ENCODE peak calls at places on chromosomes 16 and 17, in ten cellular contexts. H, T, L, I, E, D, C, Q, J and B are unnamed samples.

GRCh38 chr17:22703204-22703603 is 1010.9 kb downstream of the KCNJ18 start:
- DNase-seq in T (no peak), L (no peak), D (no peak), E (no peak), H (no peak), Q (no peak), C (no peak), I (no peak), J (no peak), B (no peak)

GRCh38 chr17:50270430-50271172 is 3.7 kb upstream of the TMEM92 start:
- DNase-seq in T (peak; percentile 7), D (peak; percentile 73), H (no peak), L (no peak), I (peak; percentile 79), Q (peak; percentile 50), C (peak; percentile 3), J (no peak), E (peak; percentile 62), B (no peak)

GRCh38 chr17:80737106-80738019 is 192.7 kb downstream of the RPTOR start:
- DNase-seq in T (no peak), D (no peak), Q (no peak), E (no peak), I (no peak), J (no peak), H (no peak), L (no peak), C (no peak), B (no peak)

GRCh38 chr17:81735181-81736102 is 23.4 kb downstream of the SLC25A10 start:
- DNase-seq in J (no peak), H (no peak), Q (no peak), E (no peak), D (peak; percentile 52), C (no peak), I (peak; percentile 53), T (peak; percentile 25), L (no peak), B (no peak)

GRCh38 chr17:63116967-63117366 is 150.9 kb downstream of the TANC2 start:
- DNase-seq in D (peak; percentile 32), I (peak; percentile 45), E (no peak), T (peak; percentile 49), Q (peak; percentile 64), C (no peak), H (no peak), J (no peak), L (no peak), B (no peak)

GRCh38 chr17:17934214-17934613 is 38.0 kb downstream of the TOM1L2 start:
- DNase-seq in Q (no peak), I (no peak), T (no peak), D (no peak), H (no peak), E (no peak), J (no peak), C (no peak), L (no peak), B (no peak)

GRCh38 chr16:90046971-90047713 is 27.9 kb upstream of the DBNDD1 start:
- DNase-seq in T (peak; percentile 87), Q (peak; percentile 94), H (no peak), C (peak; percentile 29), E (peak; percentile 74), J (peak; percentile 45), I (peak; percentile 64), L (no peak), D (peak; percentile 61), B (no peak)

GRCh38 chr17:72189781-72190593 is 69.2 kb downstream of the SOX9 start:
- DNase-seq in D (no peak), Q (no peak), C (no peak), E (no peak), I (no peak), J (no peak), L (peak; percentile 57), T (no peak), H (no peak), B (no peak)

GRCh38 chr17:9957244-9957643 is 52.2 kb upstream of the RCVRN start:
- DNase-seq in I (no peak), J (no peak), Q (no peak), L (no peak), C (no peak), E (no peak), T (no peak), D (no peak), H (no peak), B (no peak)

GRCh38 chr16:23248261-23249194 is 53.6 kb upstream of the SCNN1B start:
- DNase-seq in E (no peak), J (no peak), Q (no peak), C (no peak), I (no peak), T (no peak), L (no peak), D (peak; percentile 21), H (no peak), B (no peak)

GRCh38 chr16:65989861-65990260 is 376.6 kb upstream of the CDH5 start:
- DNase-seq in H (no peak), D (peak; percentile 37), I (peak; percentile 31), C (no peak), L (no peak), J (no peak), Q (no peak), T (no peak), E (no peak), B (no peak)

GRCh38 chr17:45410144-45411091 is 22.3 kb downstream of the ARHGAP27 start:
- DNase-seq in I (no peak), Q (no peak), J (peak; percentile 63), D (no peak), C (no peak), L (no peak), T (no peak), E (no peak), H (peak; percentile 45), B (no peak)

GRCh38 chr16:73743665-73744496 is 552.7 kb upstream of the PSMD7 start:
- DNase-seq in D (no peak), H (no peak), L (no peak), I (no peak), J (no peak), Q (peak; percentile 54), E (no peak), T (no peak), C (peak; percentile 52), B (no peak)

GRCh38 chr16:54281535-54282201 is 4.9 kb downstream of the IRX3 start:
- DNase-seq in H (no peak), T (no peak), J (no peak), I (no peak), L (no peak), D (no peak), E (no peak), C (peak; percentile 34), Q (peak; percentile 47), B (no peak)

GRCh38 chr17:18155179-18155578 is 28.4 kb upstream of the ALKBH5 start:
- DNase-seq in H (no peak), C (no peak), T (no peak), L (no peak), E (no peak), Q (no peak), D (no peak), I (no peak), J (no peak), B (no peak)

GRCh38 chr17:78127240-78127887 is 1.2 kb downstream of the TMC6 start:
- DNase-seq in E (peak; percentile 37), D (no peak), L (peak; percentile 78), J (peak; percentile 81), I (no peak), H (peak; percentile 52), Q (peak; percentile 50), T (peak; percentile 76), C (no peak), B (no peak)

DNA sequence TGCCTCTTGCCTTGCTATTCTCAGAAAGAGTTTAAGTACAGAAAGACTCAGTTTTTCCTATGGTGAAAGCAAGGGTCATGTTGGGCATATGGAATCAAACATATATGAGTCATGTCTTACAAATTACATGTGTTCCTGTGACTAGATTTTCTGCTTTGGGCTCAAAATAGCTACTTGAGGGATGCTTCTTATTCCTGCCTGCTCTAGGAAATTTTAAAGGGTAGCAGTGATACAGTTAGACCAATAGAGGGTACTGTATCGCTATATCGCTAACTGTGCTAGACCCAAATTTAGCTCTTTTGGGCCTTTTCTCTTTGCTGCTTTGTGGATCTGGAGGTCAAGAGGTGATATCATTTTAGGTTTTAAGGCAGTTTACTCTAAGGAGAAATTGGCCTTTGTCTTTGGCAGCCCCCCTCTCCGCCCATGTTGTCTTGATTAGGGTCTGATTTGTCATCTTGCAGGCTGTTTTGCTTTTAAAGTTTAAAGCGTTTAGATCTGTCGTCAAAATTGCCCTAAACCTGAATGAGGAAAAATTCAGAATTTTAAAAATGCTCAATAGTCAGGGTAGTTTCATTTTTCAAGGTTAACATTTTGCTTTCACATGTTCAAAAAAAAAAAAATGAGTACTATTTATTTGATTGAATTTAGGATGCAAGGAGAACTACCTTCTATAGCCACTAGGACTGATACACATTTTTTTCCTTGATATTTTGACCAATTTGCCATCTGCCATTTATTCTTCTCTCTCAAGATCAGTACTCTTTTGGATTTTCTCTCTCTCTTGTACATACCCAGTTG is 8.8 kb downstream of the NFATC3 start:
- DNase-seq in L (no peak), J (no peak), E (no peak), T (no peak), C (no peak), Q (peak; percentile 32), D (peak; percentile 69), H (no peak), I (peak; percentile 80), B (no peak)
- TF ChIP-seq CTCF in L (peak; percentile 60), J (peak; percentile 44), E (peak; percentile 23), T (no peak), C (no peak), Q (peak; percentile 50), D (peak; percentile 68), H (peak; percentile 75), I (peak; percentile 86), B (peak; percentile 72)

GRCh38 chr16:61432421-61432820 is 603.8 kb downstream of the CDH8 start:
- DNase-seq in H (no peak), D (no peak), E (no peak), T (no peak), L (no peak), C (no peak), Q (peak; percentile 16), I (no peak), J (no peak), B (no peak)
- TF ChIP-seq CTCF in H (no peak), D (no peak), E (no peak), T (no peak), L (no peak), C (no peak), Q (peak; percentile 34), I (no peak), J (no peak), B (no peak)

DNA sequence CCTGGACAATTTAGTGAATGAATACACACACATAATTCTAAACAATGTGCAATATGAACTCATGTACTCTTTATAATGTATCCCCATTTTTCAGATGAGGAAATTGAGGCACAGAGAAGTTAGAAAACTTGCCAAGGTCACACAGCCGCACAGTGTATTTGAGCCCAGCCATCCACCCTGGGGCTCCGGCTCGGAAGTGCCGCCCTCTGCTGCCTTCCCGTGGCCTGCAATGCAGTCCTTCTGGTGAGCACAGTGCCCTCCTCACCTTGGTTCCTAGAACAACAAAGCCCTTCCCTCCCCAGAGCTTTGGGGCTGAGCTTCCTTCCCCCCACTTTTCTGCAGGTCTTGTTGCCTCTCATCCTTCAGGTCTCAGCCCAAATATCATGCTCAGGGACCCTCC is 63.7 kb downstream of the C16orf78 start:
- DNase-seq in Q (no peak), T (no peak), I (no peak), H (no peak), J (no peak), C (no peak), D (no peak), L (no peak), E (no peak), B (no peak)
- TF ChIP-seq CTCF in Q (no peak), T (no peak), I (no peak), H (no peak), J (no peak), C (no peak), D (no peak), L (no peak), E (no peak), B (no peak)

GRCh38 chr17:29136998-29137730 is 43.0 kb downstream of the MYO18A start:
- DNase-seq in J (no peak), C (no peak), H (no peak), L (no peak), Q (no peak), I (peak; percentile 80), T (no peak), E (no peak), D (peak; percentile 34), B (no peak)
- TF ChIP-seq CTCF in J (no peak), C (no peak), H (no peak), L (no peak), Q (no peak), I (no peak), T (no peak), E (no peak), D (no peak), B (no peak)